ENCODE peak calls at places on chromosomes 4 and X, in five cellular contexts. One of them, this sample, is unnamed.
A peak's percentile ranks its signal among the peaks of the same experiment; 100 is the strongest.

GRCh38 chr4:72430050-72430449 is 139.0 kb downstream of the ADAMTS3 start:
- DNase-seq in ureter: no peak
- DNase-seq in effector CD4-positive, alpha-beta T cell: no peak
- DNase-seq in K562: no peak
- DNase-seq in activated CD8-positive, alpha-beta memory T cell treated with anti-CD3 and anti-CD28 coated beads, Interleukin-2, amount 50 U/mL, for 48 hours: no peak
- DNase-seq in this sample: no peak

GRCh38 chr4:98510757-98511517 is 147.5 kb downstream of the TSPAN5 start:
- DNase-seq in effector CD4-positive, alpha-beta T cell: no peak
- DNase-seq in ureter: no peak
- DNase-seq in K562: no peak
- DNase-seq in activated CD8-positive, alpha-beta memory T cell treated with anti-CD3 and anti-CD28 coated beads, Interleukin-2, amount 50 U/mL, for 48 hours: no peak
- DNase-seq in this sample: peak; percentile 41

GRCh38 chr4:3502941-3503936 is 29.0 kb downstream of the LRPAP1 start:
- DNase-seq in effector CD4-positive, alpha-beta T cell: no peak
- DNase-seq in ureter: no peak
- DNase-seq in activated CD8-positive, alpha-beta memory T cell treated with anti-CD3 and anti-CD28 coated beads, Interleukin-2, amount 50 U/mL, for 48 hours: no peak
- DNase-seq in K562: no peak
- DNase-seq in this sample: no peak

GRCh38 chr4:10089346-10089745 is 27.3 kb downstream of the WDR1 start:
- DNase-seq in activated CD8-positive, alpha-beta memory T cell treated with anti-CD3 and anti-CD28 coated beads, Interleukin-2, amount 50 U/mL, for 48 hours: no peak
- DNase-seq in ureter: no peak
- DNase-seq in effector CD4-positive, alpha-beta T cell: no peak
- DNase-seq in K562: no peak
- DNase-seq in this sample: no peak

GRCh38 chrX:32572644-32573043 is 638.7 kb downstream of the DMD start:
- DNase-seq in ureter: no peak
- DNase-seq in effector CD4-positive, alpha-beta T cell: no peak
- DNase-seq in activated CD8-positive, alpha-beta memory T cell treated with anti-CD3 and anti-CD28 coated beads, Interleukin-2, amount 50 U/mL, for 48 hours: no peak
- DNase-seq in K562: no peak
- DNase-seq in this sample: no peak

GRCh38 chrX:110003167-110004156 is 548 bp downstream of the TMEM164 start:
- DNase-seq in K562: peak; percentile 13
- DNase-seq in ureter: peak; percentile 47
- DNase-seq in activated CD8-positive, alpha-beta memory T cell treated with anti-CD3 and anti-CD28 coated beads, Interleukin-2, amount 50 U/mL, for 48 hours: peak; percentile 51
- DNase-seq in effector CD4-positive, alpha-beta T cell: no peak
- DNase-seq in this sample: no peak

GRCh38 chr4:4590496-4590895 is 48.6 kb upstream of the STX18 start:
- DNase-seq in K562: no peak
- DNase-seq in ureter: no peak
- DNase-seq in effector CD4-positive, alpha-beta T cell: no peak
- DNase-seq in activated CD8-positive, alpha-beta memory T cell treated with anti-CD3 and anti-CD28 coated beads, Interleukin-2, amount 50 U/mL, for 48 hours: no peak
- DNase-seq in this sample: no peak

GRCh38 chr4:2416564-2417195 is 1.8 kb downstream of the ZFYVE28 start:
- DNase-seq in ureter: no peak
- DNase-seq in activated CD8-positive, alpha-beta memory T cell treated with anti-CD3 and anti-CD28 coated beads, Interleukin-2, amount 50 U/mL, for 48 hours: peak; percentile 72
- DNase-seq in K562: peak; percentile 64
- DNase-seq in effector CD4-positive, alpha-beta T cell: no peak
- DNase-seq in this sample: no peak